ENCODE peak calls at places on chromosome 12, in six cellular contexts. B is CD8-positive, alpha-beta T cell; P is neuronal stem cell; U is psoas muscle; V is A549; F is heart left ventricle. I is an unnamed sample.

GRCh38 chr12:58363971-58364370 is 422.6 kb downstream of the ATP23 start:
- DNase-seq in B (no peak), P (no peak), U (no peak), V (no peak), F (no peak), I (no peak)

GRCh38 chr12:85951823-85952222 is 77.7 kb downstream of the NTS start:
- DNase-seq in B (no peak), P (no peak), U (no peak), V (no peak), F (no peak), I (no peak)

GRCh38 chr12:27359578-27360340 is 27.1 kb downstream of the BMAL2 start:
- DNase-seq in B (no peak), P (no peak), U (no peak), V (no peak), F (no peak), I (no peak)

GRCh38 chr12:87866602-87867292 is 162.5 kb downstream of the C12orf50 start:
- DNase-seq in B (no peak), P (no peak), U (no peak), V (no peak), F (no peak), I (no peak)

GRCh38 chr12:110907583-110907982 is 12.8 kb downstream of the MYL2 start:
- DNase-seq in B (no peak), P (no peak), U (no peak), V (no peak), F (no peak), I (no peak)

GRCh38 chr12:16118586-16118985 is 158.9 kb downstream of the SLC15A5 start:
- DNase-seq in B (no peak), P (peak; percentile 21), U (no peak), V (no peak), F (no peak), I (no peak)

GRCh38 chr12:52543985-52544888 is 8.7 kb downstream of the KRT71 start:
- DNase-seq in B (no peak), P (no peak), U (no peak), V (peak; percentile 21), F (peak; percentile 36), I (peak; percentile 68)

GRCh38 chr12:45200497-45201043 is 15.3 kb upstream of the ANO6 start:
- DNase-seq in B (no peak), P (no peak), U (no peak), V (no peak), F (no peak), I (no peak)

GRCh38 chr12:102948941-102949352 is 8.5 kb upstream of the ASCL1 start:
- DNase-seq in B (peak; percentile 62), P (no peak), U (no peak), V (peak; percentile 47), F (no peak), I (peak; percentile 67)

GRCh38 chr12:42887657-42888056 is 298.1 kb upstream of the PRICKLE1 start:
- DNase-seq in B (no peak), P (no peak), U (no peak), V (no peak), F (no peak), I (no peak)

GRCh38 chr12:4499186-4499585 is 39.5 kb upstream of the RAD51AP1 start:
- DNase-seq in B (no peak), P (no peak), U (no peak), V (no peak), F (no peak), I (no peak)

GRCh38 chr12:27244680-27245005 is 557 bp downstream of the STK38L start:
- DNase-seq in B (no peak), P (no peak), U (no peak), V (no peak), F (no peak), I (no peak)

GRCh38 chr12:121793501-121793835 is at the start of gene RHOF:
- DNase-seq in B (peak; percentile 70), P (no peak), U (no peak), V (no peak), F (peak; percentile 56), I (peak; percentile 81)

GRCh38 chr12:121789800-121790748 is 3.4 kb downstream of the RHOF start:
- DNase-seq in B (peak; percentile 94), P (no peak), U (peak; percentile 81), V (no peak), F (peak; percentile 75), I (peak; percentile 62)

GRCh38 chr12:121792607-121793500 is 634 bp downstream of the RHOF start:
- DNase-seq in B (peak; percentile 68), P (no peak), U (peak; percentile 69), V (no peak), F (peak; percentile 62), I (peak; percentile 39)

GRCh38 chr12:121793836-121794531 is 496 bp upstream of the RHOF start:
- DNase-seq in B (peak; percentile 96), P (peak; percentile 89), U (peak; percentile 96), V (peak; percentile 88), F (peak; percentile 94), I (peak; percentile 97)

GRCh38 chr12:121791671-121792496 is 1.6 kb downstream of the RHOF start:
- DNase-seq in B (peak; percentile 45), P (no peak), U (peak; percentile 47), V (no peak), F (peak; percentile 23), I (no peak)
- H3K4me3 ChIP-seq in B (peak overlapping the region; percentile 93), P (no peak overlapping the region), U (no peak overlapping the region), V (peak overlapping the region; percentile 96), F (no peak overlapping the region), I (no peak overlapping the region)

DNA sequence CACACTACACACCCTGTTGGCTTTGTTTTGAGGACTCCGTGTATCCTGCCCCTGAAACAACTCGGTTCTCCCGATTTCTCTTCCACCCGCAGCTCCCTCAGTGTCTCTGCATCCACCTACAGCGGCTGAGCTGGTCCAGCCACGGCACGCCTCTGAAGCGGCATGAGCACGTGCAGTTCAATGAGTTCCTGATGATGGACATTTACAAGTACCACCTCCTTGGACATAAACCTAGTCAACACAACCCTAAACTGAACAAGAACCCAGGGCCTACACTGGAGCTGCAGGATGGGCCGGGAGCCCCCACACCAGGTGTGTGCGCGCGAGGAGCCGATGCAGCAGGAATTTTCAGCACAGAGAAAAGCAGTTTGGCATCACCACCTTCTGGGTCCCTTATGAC is 10.5 kb downstream of the ALKBH2 start:
- DNase-seq in B (no peak), P (no peak), U (no peak), V (no peak), F (no peak), I (no peak)
- H3K4me1 ChIP-seq in B (no peaks in the 10 kb centered on the region), P (no peaks in the 10 kb centered on the region), U (no peaks in the 10 kb centered on the region), V (peaks cover 6% of the 10 kb centered on the region), F (peaks cover 8% of the 10 kb centered on the region), I (no peaks in the 10 kb centered on the region)

DNA sequence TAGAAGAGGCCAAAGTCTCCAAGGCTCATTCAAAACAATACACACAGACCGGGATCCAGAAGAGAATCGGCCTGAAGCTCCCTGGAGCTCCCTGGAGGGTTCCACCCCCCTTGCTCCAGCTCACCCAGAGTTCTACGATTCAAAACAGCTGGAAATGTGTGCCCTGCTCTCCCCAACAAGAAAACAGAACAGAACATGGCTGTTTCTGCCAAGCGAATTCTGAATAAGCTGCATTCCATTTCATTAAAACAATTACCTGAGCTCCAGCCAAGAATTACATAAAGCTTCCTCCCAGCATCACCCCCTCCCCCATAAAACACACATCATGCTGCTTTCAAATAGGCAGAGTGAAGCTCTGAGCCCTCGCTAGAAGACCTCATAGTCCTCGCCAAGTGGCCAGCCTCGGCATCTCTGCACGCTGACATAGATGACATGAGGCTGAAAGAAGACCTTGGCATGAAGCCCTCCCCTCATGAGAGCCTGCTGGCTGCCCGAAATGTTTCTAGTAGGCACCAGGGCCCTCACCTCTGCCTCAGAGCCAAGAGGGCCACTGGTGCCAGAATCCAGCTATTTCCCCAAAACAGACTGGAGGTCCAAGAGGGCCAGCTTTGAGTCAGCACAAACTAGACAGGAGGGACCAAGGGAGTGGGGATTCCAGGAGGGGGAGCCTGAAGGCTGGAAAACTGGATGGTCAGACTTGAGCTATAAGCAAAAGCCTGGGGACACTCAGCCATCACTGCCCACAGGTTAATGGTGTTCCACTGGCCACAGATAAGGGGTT is 8.3 kb downstream of the PXN start:
- DNase-seq in B (no peak), P (no peak), U (peak; percentile 79), V (no peak), F (peak; percentile 80), I (peak; percentile 70)
- H3K4me3 ChIP-seq in B (no peak overlapping the region), P (no peak overlapping the region), U (no peak overlapping the region), V (no peak overlapping the region), F (peak overlapping the region; percentile 6), I (no peak overlapping the region)

GRCh38 chr12:50536831-50537537 is 32.2 kb downstream of the DIP2B start:
- DNase-seq in B (no peak), P (no peak), U (no peak), V (no peak), F (no peak), I (no peak)

GRCh38 chr12:50530532-50530931 is 25.7 kb downstream of the DIP2B start:
- DNase-seq in B (no peak), P (no peak), U (no peak), V (no peak), F (no peak), I (no peak)

GRCh38 chr12:50537538-50537919 is 32.7 kb downstream of the DIP2B start:
- DNase-seq in B (no peak), P (no peak), U (no peak), V (peak; percentile 30), F (no peak), I (no peak)

GRCh38 chr12:50533203-50533584 is 28.4 kb downstream of the DIP2B start:
- DNase-seq in B (no peak), P (no peak), U (no peak), V (no peak), F (no peak), I (no peak)

DNA sequence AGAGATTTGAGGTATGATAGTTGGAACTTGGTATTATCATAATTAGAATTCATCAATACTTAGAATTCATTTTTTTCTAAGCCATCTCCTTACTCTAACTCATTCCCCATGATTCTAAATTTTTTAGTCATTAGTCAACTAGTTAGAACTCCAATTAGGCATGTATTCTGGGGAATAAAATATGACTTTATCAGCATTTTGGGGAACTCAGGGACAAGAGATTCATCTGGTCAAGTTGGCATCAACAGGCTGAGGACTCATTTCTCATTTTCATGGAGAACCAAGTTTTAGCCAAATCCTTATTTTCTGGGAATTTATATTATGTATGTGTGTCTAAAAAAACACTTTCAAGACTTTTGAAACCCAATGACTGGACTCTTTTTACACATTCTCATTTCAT is 29.2 kb downstream of the DIP2B start:
- DNase-seq in B (no peak), P (no peak), U (no peak), V (no peak), F (no peak), I (no peak)
- H3K4me1 ChIP-seq in B (peaks cover 23% of the 10 kb centered on the region), P (no peaks in the 10 kb centered on the region), U (peaks cover 27% of the 10 kb centered on the region), V (peaks cover 65% of the 10 kb centered on the region), F (peaks cover 26% of the 10 kb centered on the region), I (peaks cover 8% of the 10 kb centered on the region)

GRCh38 chr12:113573148-113573547 is 101.5 kb upstream of the LHX5 start:
- DNase-seq in B (no peak), P (no peak), U (no peak), V (no peak), F (no peak), I (no peak)
- H3K4me3 ChIP-seq in B (no peak overlapping the region), P (no peak overlapping the region), U (no peak overlapping the region), V (no peak overlapping the region), F (no peak overlapping the region), I (no peak overlapping the region)